ENCODE peak calls at places on chromosomes 16 and 17, in four cellular contexts. R, G, M and L are unnamed samples.
A peak's percentile ranks its signal among the peaks of the same experiment; 100 is the strongest.

GRCh38 chr17:41559548-41559947 is 12.3 kb downstream of the KRT9 start:
- DNase-seq in R (no peak), G (peak; percentile 41), M (no peak), L (no peak)

GRCh38 chr16:54933281-54934150 is 2.9 kb downstream of the IRX5 start:
- DNase-seq in R (no peak), G (no peak), M (peak; percentile 41), L (no peak)

GRCh38 chr17:41800601-41801373 is 11.0 kb downstream of the P3H4 start:
- DNase-seq in R (peak; percentile 35), G (no peak), M (peak; percentile 94), L (no peak)

GRCh38 chr17:67576471-67576870 is 141.3 kb upstream of the NOL11 start:
- DNase-seq in R (no peak), G (no peak), M (no peak), L (no peak)

GRCh38 chr16:27685802-27686201 is 135.9 kb downstream of the KATNIP start:
- DNase-seq in R (no peak), G (peak; percentile 85), M (no peak), L (peak; percentile 13)

GRCh38 chr16:2297506-2297860 is 29.6 kb upstream of the RNPS1 start:
- DNase-seq in R (no peak), G (no peak), M (no peak), L (no peak)

GRCh38 chr16:4703906-4704305 is 10.5 kb downstream of the NUDT16L1 start:
- DNase-seq in R (no peak), G (no peak), M (no peak), L (no peak)

GRCh38 chr16:86495357-86495701 is 15.0 kb upstream of the FOXF1 start:
- DNase-seq in R (no peak), G (no peak), M (no peak), L (no peak)

GRCh38 chr16:57260294-57260929 is 15.4 kb downstream of the ARL2BP start:
- DNase-seq in R (no peak), G (peak; percentile 82), M (peak; percentile 79), L (peak; percentile 98)

GRCh38 chr17:80774146-80774545 is 217.5 kb upstream of the CHMP6 start:
- DNase-seq in R (no peak), G (peak; percentile 60), M (no peak), L (no peak)

GRCh38 chr17:15436399-15437369 is 30.7 kb downstream of the CDRT4 start:
- DNase-seq in R (peak; percentile 41), G (peak; percentile 34), M (peak; percentile 62), L (peak; percentile 32)
- H3K4me2 ChIP-seq in R (no peak overlapping the region), G (no peak overlapping the region), M (no peak overlapping the region), L (peak overlapping the region; percentile 43)

DNA sequence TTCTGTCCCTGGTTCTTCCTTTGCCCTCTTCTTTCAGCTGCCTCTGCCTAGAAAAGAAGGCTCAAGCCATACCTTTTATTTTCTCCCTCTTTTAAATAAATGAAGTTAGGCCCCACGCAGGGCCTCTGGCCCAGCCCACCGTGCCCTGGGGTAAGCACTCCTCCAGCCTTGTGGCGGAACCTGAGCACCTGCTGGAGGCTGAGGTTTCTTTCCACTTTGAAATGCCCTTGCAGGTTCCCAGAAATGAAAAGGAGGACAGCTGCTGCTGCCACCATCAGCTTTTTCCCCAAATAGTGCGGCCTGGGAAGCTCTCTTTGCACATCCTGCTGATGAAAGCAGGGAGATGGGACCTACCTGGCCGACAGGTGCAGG is 139.4 kb downstream of the CCDC182 start:
- DNase-seq in R (no peak), G (no peak), M (no peak), L (no peak)
- TF ChIP-seq CTCF in R (no peak), G (no peak), M (no peak), L (no peak)

GRCh38 chr17:17811381-17812210 is 25.2 kb downstream of the SREBF1 start:
- DNase-seq in R (no peak), G (no peak), M (no peak), L (peak; percentile 25)
- H3K4me2 ChIP-seq in R (peak overlapping the region; percentile 68), G (no peak overlapping the region), M (peak overlapping the region; percentile 75), L (no peak overlapping the region)

GRCh38 chr17:47252766-47253512 is 688 bp upstream of the ITGB3 start:
- DNase-seq in R (no peak), G (no peak), M (peak; percentile 14), L (no peak)

GRCh38 chr17:47251421-47251940 is 2.1 kb upstream of the ITGB3 start:
- DNase-seq in R (no peak), G (no peak), M (peak; percentile 29), L (no peak)

GRCh38 chr17:47254403-47254943 is 846 bp downstream of the ITGB3 start:
- DNase-seq in R (no peak), G (no peak), M (peak; percentile 43), L (no peak)

GRCh38 chr17:47252209-47252608 is 1.4 kb upstream of the ITGB3 start:
- DNase-seq in R (no peak), G (no peak), M (no peak), L (no peak)

GRCh38 chr17:47253541-47254402 is at the start of gene ITGB3:
- DNase-seq in R (peak; percentile 78), G (peak; percentile 67), M (peak; percentile 90), L (peak; percentile 83)
- TF ChIP-seq CTCF in R (peak; percentile 63), G (peak; percentile 46), M (peak; percentile 50), L (peak; percentile 66)

GRCh38 chr16:69611103-69611640 is 45.4 kb downstream of the NFAT5 start:
- DNase-seq in R (no peak), G (no peak), M (no peak), L (no peak)

GRCh38 chr16:69613283-69614154 is 47.8 kb downstream of the NFAT5 start:
- DNase-seq in R (no peak), G (peak; percentile 56), M (no peak), L (no peak)

GRCh38 chr16:69607674-69608073 is 41.9 kb downstream of the NFAT5 start:
- DNase-seq in R (no peak), G (no peak), M (no peak), L (no peak)

GRCh38 chr16:69606985-69607384 is 41.2 kb downstream of the NFAT5 start:
- DNase-seq in R (no peak), G (no peak), M (no peak), L (no peak)

DNA sequence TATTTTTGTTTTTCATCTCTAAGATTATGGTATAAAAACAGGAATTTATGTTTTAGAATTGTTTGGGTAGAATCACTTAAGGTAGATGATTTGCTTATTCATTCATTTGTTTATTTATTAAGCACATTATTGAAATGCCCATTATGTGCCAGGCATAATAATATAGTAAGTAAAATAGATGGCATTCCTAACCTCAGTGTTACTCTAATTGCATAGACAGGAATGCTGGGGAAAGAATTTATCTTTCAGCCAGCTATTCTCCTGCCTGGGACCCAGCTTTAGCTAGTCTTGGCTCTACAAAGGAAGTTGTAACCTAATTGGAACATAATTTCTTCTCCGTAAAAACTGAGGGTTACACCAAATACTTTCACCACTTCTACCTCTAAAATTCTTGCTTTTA is 44.6 kb downstream of the NFAT5 start:
- DNase-seq in R (no peak), G (no peak), M (peak; percentile 77), L (no peak)
- H3K4me2 ChIP-seq in R (peak overlapping the region; percentile 7), G (no peak overlapping the region), M (no peak overlapping the region), L (no peak overlapping the region)